ENCODE peak calls at places on chromosomes 3 and 15, in seven cellular contexts. D, A, H, C, K, S and O are unnamed samples.

GRCh38 chr3:129689036-129689435 is 82.6 kb upstream of the PLXND1 start:
- DNase-seq in A (no peak), C (no peak), K (no peak), D (no peak), S (no peak), H (no peak), O (no peak)

GRCh38 chr3:30628931-30629590 is 22.7 kb downstream of the TGFBR2 start:
- DNase-seq in K (no peak), C (no peak), A (no peak), H (no peak), D (no peak), S (no peak), O (no peak)

GRCh38 chr3:117477214-117477755 is 767.7 kb downstream of the TUSC7 start:
- DNase-seq in H (no peak), D (no peak), C (no peak), S (no peak), K (no peak), A (no peak), O (no peak)

GRCh38 chr3:111577798-111578685 is 17.1 kb downstream of the ZBED2 start:
- DNase-seq in K (no peak), A (peak), C (no peak), S (peak), D (peak), H (peak), O (peak)

GRCh38 chr15:51680316-51680715 is 987 bp upstream of the SCG3 start:
- DNase-seq in S (no peak), C (no peak), D (no peak), H (no peak), K (no peak), A (no peak), O (no peak)

GRCh38 chr3:120160050-120160449 is 65.8 kb upstream of the GSK3B start:
- DNase-seq in D (no peak), S (no peak), H (peak), K (no peak), C (no peak), A (no peak), O (peak)

GRCh38 chr15:41341519-41341918 is 8.8 kb downstream of the NUSAP1 start:
- DNase-seq in A (no peak), C (no peak), S (no peak), K (no peak), H (no peak), D (no peak), O (no peak)

GRCh38 chr3:4826237-4827100 is 152.8 kb upstream of the BHLHE40 start:
- DNase-seq in K (no peak), C (peak), S (no peak), H (no peak), D (no peak), A (no peak), O (no peak)

GRCh38 chr3:99418209-99418635 is 220.2 kb upstream of the COL8A1 start:
- DNase-seq in A (no peak), H (no peak), C (no peak), D (no peak), K (no peak), S (peak), O (no peak)

GRCh38 chr15:53918180-53919079 is 59.8 kb upstream of the UNC13C start:
- DNase-seq in S (no peak), H (no peak), K (no peak), A (peak), D (no peak), C (no peak), O (peak)

GRCh38 chr15:72516734-72517133 is 42.6 kb downstream of the ARIH1 start:
- DNase-seq in K (no peak), S (no peak), H (no peak), C (no peak), A (no peak), D (no peak), O (no peak)

GRCh38 chr15:43509002-43509922 is 8.1 kb upstream of the MAP1A start:
- DNase-seq in A (peak), D (peak), C (no peak), H (no peak), K (peak), S (no peak), O (no peak)

GRCh38 chr3:140081836-140082331 is 146.9 kb downstream of the CLSTN2 start:
- DNase-seq in S (no peak), C (peak), A (no peak), K (no peak), D (no peak), H (no peak), O (no peak)

GRCh38 chr15:27574541-27575054 is 524.5 kb downstream of the OCA2 start:
- DNase-seq in C (no peak), H (no peak), S (no peak), K (no peak), A (no peak), D (no peak), O (no peak)

GRCh38 chr3:148697311-148698189 is at the start of gene AGTR1:
- DNase-seq in S (no peak), K (no peak), A (no peak), D (peak), C (peak), H (no peak), O (no peak)

GRCh38 chr15:37981781-37982180 is 47.3 kb downstream of the TMCO5A start:
- DNase-seq in K (no peak), H (peak), A (peak), C (no peak), S (no peak), D (peak), O (no peak)

GRCh38 chr15:61228025-61228901 is 839 bp downstream of the RORA start:
- DNase-seq in C (peak), S (no peak), H (no peak), K (no peak), A (no peak), D (peak), O (no peak)

DNA sequence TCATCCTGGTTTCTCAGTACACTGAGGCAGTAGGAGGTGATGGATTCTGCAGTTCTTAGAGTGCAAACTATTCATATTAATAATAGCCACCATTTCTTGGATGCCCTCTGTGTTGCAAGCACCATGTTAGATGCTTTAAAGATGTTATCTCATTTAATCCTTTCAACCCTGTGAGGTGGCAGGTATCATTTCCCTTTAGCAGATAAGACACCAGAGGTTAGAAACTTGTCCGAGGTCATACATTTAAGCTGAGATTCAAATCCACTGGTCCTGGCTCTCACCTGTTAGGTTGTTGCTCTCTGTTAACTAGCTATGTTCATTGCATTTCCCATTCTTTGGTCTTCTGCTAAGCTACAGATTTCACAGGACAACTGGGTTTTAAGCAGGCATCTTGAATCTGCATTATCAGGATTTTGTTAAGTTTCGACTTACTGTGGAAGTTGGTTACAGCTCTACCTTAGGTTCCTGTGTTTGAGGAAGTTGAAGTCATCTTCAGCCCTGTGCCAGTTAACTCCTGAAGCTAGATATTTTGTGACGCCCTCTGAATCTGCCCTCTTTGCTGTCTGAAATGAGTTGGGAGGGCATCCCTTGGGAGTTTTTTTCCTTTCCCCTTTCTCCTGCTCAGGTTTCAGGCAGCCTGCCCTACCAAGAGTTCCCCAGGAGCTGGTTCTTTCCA is 6.4 kb downstream of the PDE8A start:
- DNase-seq in K (no peak), C (peak), D (no peak), A (no peak), S (no peak), H (no peak), O (no peak)
- TF ChIP-seq JUND in K (no peak), C (no peak), D (no peak), A (no peak), S (no peak), H (no peak), O (no peak)

GRCh38 chr15:65388306-65389080 is 10.7 kb upstream of the IGDCC3 start:
- DNase-seq in C (no peak), S (no peak), H (no peak), K (no peak), A (no peak), D (no peak), O (no peak)

GRCh38 chr15:65392368-65392767 is 14.6 kb upstream of the IGDCC3 start:
- DNase-seq in D (no peak), S (no peak), K (no peak), C (no peak), A (no peak), H (no peak), O (no peak)

GRCh38 chr15:65389226-65389625 is 11.4 kb upstream of the IGDCC3 start:
- DNase-seq in D (no peak), S (no peak), C (no peak), K (no peak), A (no peak), H (no peak), O (no peak)

GRCh38 chr15:65391732-65392131 is 13.9 kb upstream of the IGDCC3 start:
- DNase-seq in D (no peak), H (no peak), K (no peak), A (no peak), S (no peak), C (no peak), O (no peak)

GRCh38 chr15:65390447-65390846 is 12.6 kb upstream of the IGDCC3 start:
- DNase-seq in D (no peak), S (no peak), K (no peak), A (no peak), H (no peak), C (no peak), O (no peak)
- TF ChIP-seq JUND in D (no peak), S (no peak), K (no peak), A (no peak), H (no peak), C (no peak), O (no peak)

DNA sequence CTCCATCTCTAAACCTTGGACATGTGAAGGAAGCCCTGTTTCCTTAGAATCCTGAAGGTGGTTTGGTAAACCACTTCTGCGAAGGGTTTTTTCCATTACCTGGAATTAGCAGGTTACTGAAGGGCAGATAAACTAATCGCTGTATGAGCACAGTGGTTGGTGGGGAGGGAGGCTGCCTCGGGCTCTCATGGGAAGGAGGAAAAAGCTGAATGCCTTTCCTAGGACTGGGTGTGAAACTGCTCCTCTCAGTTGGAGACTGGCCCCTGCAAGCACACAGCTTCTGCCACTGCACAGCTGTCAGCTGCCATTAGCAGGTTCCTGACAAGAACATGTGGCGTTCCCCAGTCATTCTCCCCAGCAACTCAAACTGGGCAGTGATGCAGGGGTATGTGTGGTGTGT is 376.3 kb downstream of the GAP43 start:
- DNase-seq in C (no peak), S (no peak), D (no peak), K (no peak), A (no peak), H (no peak), O (no peak)
- TF ChIP-seq JUND in C (no peak), S (no peak), D (no peak), K (no peak), A (no peak), H (no peak), O (no peak)

DNA sequence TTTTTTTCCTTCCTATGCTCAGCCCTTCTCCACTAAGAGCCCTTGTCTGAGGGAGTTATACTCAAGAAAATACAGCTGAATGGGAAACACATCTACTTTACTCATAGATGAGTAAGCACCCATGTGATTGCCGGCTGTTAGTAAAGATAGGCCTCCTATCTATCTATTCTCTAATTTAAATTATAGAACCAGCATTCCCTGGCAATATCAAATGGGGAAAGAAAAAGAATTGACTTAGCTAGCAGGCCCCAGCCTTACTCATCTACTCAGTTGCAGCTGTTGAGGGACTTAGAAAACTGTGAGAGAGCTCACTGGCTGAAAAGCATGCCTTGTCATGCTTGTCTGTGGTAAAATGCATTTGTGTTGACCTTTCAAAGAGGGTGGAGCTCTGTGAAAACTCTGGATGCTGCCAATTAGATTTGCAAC is 116.9 kb upstream of the LRRFIP2 start:
- DNase-seq in D (no peak), A (no peak), S (no peak), C (no peak), H (no peak), K (peak), O (no peak)
- TF ChIP-seq JUND in D (peak), A (no peak), S (no peak), C (no peak), H (no peak), K (peak), O (no peak)

GRCh38 chr3:178971614-178972013 is 100.0 kb downstream of the ZMAT3 start:
- DNase-seq in K (no peak), H (peak), C (no peak), D (no peak), A (no peak), S (no peak), O (no peak)
- TF ChIP-seq JUND in K (no peak), H (peak), C (no peak), D (no peak), A (no peak), S (no peak), O (no peak)

GRCh38 chr15:89822951-89823701 is 8.5 kb upstream of the ANPEP start:
- DNase-seq in S (no peak), K (no peak), C (no peak), D (peak), H (no peak), A (no peak), O (no peak)
- TF ChIP-seq JUND in S (no peak), K (no peak), C (no peak), D (no peak), H (no peak), A (no peak), O (no peak)

GRCh38 chr3:127132876-127133275 is 60.1 kb upstream of the PRR23E start:
- DNase-seq in A (no peak), H (no peak), K (no peak), C (no peak), S (no peak), D (no peak), O (no peak)

GRCh38 chr3:127135241-127136023 is 57.5 kb upstream of the PRR23E start:
- DNase-seq in K (no peak), H (no peak), C (no peak), A (no peak), D (peak), S (no peak), O (no peak)

GRCh38 chr3:127134887-127135240 is 58.1 kb upstream of the PRR23E start:
- DNase-seq in K (no peak), D (no peak), C (no peak), S (no peak), A (no peak), H (no peak), O (no peak)

GRCh38 chr3:127133971-127134370 is 59.0 kb upstream of the PRR23E start:
- DNase-seq in H (no peak), A (no peak), S (no peak), D (no peak), C (no peak), K (no peak), O (no peak)

GRCh38 chr3:127134466-127134865 is 58.5 kb upstream of the PRR23E start:
- DNase-seq in C (no peak), S (no peak), K (no peak), H (no peak), A (no peak), D (peak), O (no peak)
- TF ChIP-seq JUND in C (no peak), S (no peak), K (no peak), H (no peak), A (no peak), D (no peak), O (no peak)

DNA sequence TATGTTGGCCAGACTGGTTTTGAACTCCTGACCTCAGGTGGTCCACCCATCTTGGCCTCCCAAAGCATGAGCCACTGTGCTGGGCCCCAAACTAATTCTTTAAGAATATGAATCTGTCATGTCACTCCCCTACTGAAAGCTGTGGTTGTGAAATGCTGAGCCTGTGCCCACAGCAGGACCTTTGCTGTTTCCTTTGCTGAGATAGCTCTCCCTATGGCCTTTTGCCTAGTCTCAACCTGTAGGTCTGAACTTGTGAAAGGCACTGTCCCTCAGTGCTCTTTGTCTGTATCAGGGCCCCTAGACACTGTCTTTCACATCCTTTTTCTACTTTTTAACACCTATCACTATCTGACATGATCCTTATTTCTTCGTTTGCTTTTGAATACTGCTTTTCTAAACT is 62.7 kb upstream of the CCR4 start:
- DNase-seq in S (peak), A (no peak), C (no peak), H (no peak), D (no peak), K (no peak), O (no peak)
- TF ChIP-seq JUND in S (no peak), A (no peak), C (no peak), H (no peak), D (no peak), K (no peak), O (no peak)

DNA sequence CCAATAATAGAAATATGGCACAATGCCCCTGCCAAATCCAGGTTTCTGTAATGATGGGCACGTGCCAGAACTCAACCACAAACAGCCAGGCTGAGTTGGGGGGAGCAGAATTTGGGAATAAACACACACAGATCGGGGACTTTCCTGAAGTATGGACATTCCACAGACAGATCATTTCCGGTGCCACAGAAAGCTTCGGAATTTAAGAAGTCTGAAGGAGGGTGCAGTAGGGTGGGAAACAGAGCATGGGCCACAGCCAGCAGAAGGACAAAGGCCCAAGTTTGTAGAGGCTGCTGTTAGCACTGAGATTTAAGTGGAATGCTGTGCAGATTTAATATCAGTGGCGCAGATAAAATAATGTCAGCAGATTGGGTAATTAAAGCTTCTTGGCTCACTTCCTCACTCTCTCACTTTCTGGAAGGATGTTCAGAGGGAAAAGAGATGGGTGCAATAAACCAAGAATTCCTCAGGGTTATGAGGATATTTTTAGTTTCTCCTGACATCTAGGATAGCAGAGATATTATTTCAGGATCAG is 67.4 kb downstream of the MYLK start:
- DNase-seq in S (no peak), D (no peak), A (no peak), K (no peak), H (no peak), C (no peak), O (no peak)
- TF ChIP-seq JUND in S (no peak), D (peak), A (no peak), K (no peak), H (no peak), C (no peak), O (no peak)